ENCODE peak calls at places on chromosome 16, in eight cellular contexts. H is right atrium auricular region; I is cardiac fibroblast; Q is cardiac septum; U is iPS-NIHi11; T is effector memory CD4-positive, alpha-beta T cell; J is RCC 7860; G is NCI-H446 treated with DMSO at 0.1 percent for 48 hours. X is an unnamed sample.

GRCh38 chr16:78689031-78689430 is 589.6 kb downstream of the WWOX start:
- DNase-seq in G (no peak), T (no peak), H (no peak), I (peak), J (no peak), U (no peak), Q (no peak), X (no peak)

GRCh38 chr16:78584991-78585390 is 485.5 kb downstream of the WWOX start:
- DNase-seq in T (no peak), Q (no peak), U (no peak), H (no peak), I (no peak), G (no peak), J (no peak), X (no peak)

GRCh38 chr16:25978227-25978626 is 286.5 kb downstream of the HS3ST4 start:
- DNase-seq in U (no peak), J (no peak), Q (no peak), I (no peak), T (no peak), H (no peak), G (no peak), X (no peak)

GRCh38 chr16:46996391-46996790 is 22.9 kb upstream of the DNAJA2 start:
- DNase-seq in H (no peak), G (no peak), Q (no peak), I (peak), T (no peak), U (peak), J (no peak), X (no peak)

GRCh38 chr16:80546249-80546648 is 5.5 kb downstream of the DYNLRB2 start:
- DNase-seq in Q (no peak), U (no peak), J (no peak), I (no peak), T (no peak), H (no peak), G (no peak), X (no peak)

GRCh38 chr16:30923554-30924085 is at the start of gene FBXL19:
- DNase-seq in G (no peak), H (no peak), J (no peak), Q (no peak), U (peak), I (no peak), T (no peak), X (no peak)

GRCh38 chr16:82793550-82794244 is 166.9 kb downstream of the CDH13 start:
- DNase-seq in T (no peak), I (no peak), U (no peak), H (no peak), J (no peak), Q (no peak), G (no peak), X (peak)

GRCh38 chr16:89119661-89120141 is 26.0 kb downstream of the ACSF3 start:
- DNase-seq in H (no peak), T (no peak), Q (no peak), U (no peak), J (no peak), G (no peak), I (no peak), X (no peak)

GRCh38 chr16:84084570-84085270 is 32.0 kb downstream of the MBTPS1 start:
- DNase-seq in G (no peak), U (peak), H (no peak), Q (peak), J (peak), I (peak), T (peak), X (peak)

GRCh38 chr16:85465328-85466307 is 147.5 kb upstream of the GSE1 start:
- DNase-seq in J (no peak), I (peak), U (no peak), Q (peak), G (no peak), T (no peak), H (peak), X (no peak)

GRCh38 chr16:16116841-16117240 is 106.5 kb downstream of the ABCC6 start:
- DNase-seq in H (no peak), Q (no peak), U (no peak), G (no peak), J (no peak), I (no peak), T (no peak), X (no peak)

GRCh38 chr16:58455750-58456149 is 44.2 kb upstream of the NDRG4 start:
- DNase-seq in H (no peak), G (no peak), U (no peak), I (peak), T (no peak), J (no peak), Q (no peak), X (no peak)

X was measured in lower leg skin.